ENCODE peak calls at places on chromosomes 4 and X, in seven cellular contexts. One of them, this sample, is unnamed.

GRCh38 chr4:15003891-15004700 is 1.8 kb downstream of the CPEB2 start:
- DNase-seq in thoracic aorta: no peak
- DNase-seq in prostate gland: peak; percentile 30
- DNase-seq in PC-3: peak; percentile 10
- DNase-seq in cardiac fibroblast: no peak
- DNase-seq in astrocyte of the cerebellum: no peak
- DNase-seq in mucosa of descending colon: peak; percentile 74
- DNase-seq in this sample: peak; percentile 42

GRCh38 chr4:88583643-88584470 is 8.4 kb upstream of the HERC3 start:
- DNase-seq in thoracic aorta: no peak
- DNase-seq in prostate gland: no peak
- DNase-seq in PC-3: no peak
- DNase-seq in cardiac fibroblast: peak; percentile 29
- DNase-seq in astrocyte of the cerebellum: no peak
- DNase-seq in mucosa of descending colon: no peak
- DNase-seq in this sample: no peak

GRCh38 chr4:40182979-40183378 is 13.9 kb upstream of the RHOH start:
- DNase-seq in thoracic aorta: no peak
- DNase-seq in prostate gland: no peak
- DNase-seq in PC-3: no peak
- DNase-seq in cardiac fibroblast: no peak
- DNase-seq in astrocyte of the cerebellum: no peak
- DNase-seq in mucosa of descending colon: no peak
- DNase-seq in this sample: no peak

GRCh38 chr4:78058591-78059523 is 1.7 kb downstream of the FRAS1 start:
- DNase-seq in thoracic aorta: peak; percentile 2
- DNase-seq in prostate gland: peak; percentile 50
- DNase-seq in PC-3: peak; percentile 46
- DNase-seq in cardiac fibroblast: peak; percentile 22
- DNase-seq in astrocyte of the cerebellum: no peak
- DNase-seq in mucosa of descending colon: peak; percentile 61
- DNase-seq in this sample: peak; percentile 72

GRCh38 chrX:33207056-33207455 is 4.3 kb downstream of the DMD start:
- DNase-seq in thoracic aorta: no peak
- DNase-seq in prostate gland: no peak
- DNase-seq in PC-3: no peak
- DNase-seq in cardiac fibroblast: peak; percentile 46
- DNase-seq in astrocyte of the cerebellum: no peak
- DNase-seq in mucosa of descending colon: no peak
- DNase-seq in this sample: no peak

GRCh38 chrX:13464599-13465275 is 104.7 kb upstream of the EGFL6 start:
- DNase-seq in thoracic aorta: no peak
- DNase-seq in prostate gland: no peak
- DNase-seq in PC-3: peak; percentile 2
- DNase-seq in cardiac fibroblast: peak; percentile 24
- DNase-seq in astrocyte of the cerebellum: no peak
- DNase-seq in mucosa of descending colon: no peak
- DNase-seq in this sample: peak; percentile 27

GRCh38 chrX:29229802-29230201 is 642.6 kb downstream of the IL1RAPL1 start:
- DNase-seq in thoracic aorta: no peak
- DNase-seq in prostate gland: no peak
- DNase-seq in PC-3: peak; percentile 78
- DNase-seq in cardiac fibroblast: peak; percentile 29
- DNase-seq in astrocyte of the cerebellum: no peak
- DNase-seq in mucosa of descending colon: no peak
- DNase-seq in this sample: peak; percentile 14

GRCh38 chr4:139018971-139019758 is 3.6 kb downstream of the NOCT start:
- DNase-seq in thoracic aorta: no peak
- DNase-seq in prostate gland: no peak
- DNase-seq in PC-3: no peak
- DNase-seq in cardiac fibroblast: peak; percentile 44
- DNase-seq in astrocyte of the cerebellum: no peak
- DNase-seq in mucosa of descending colon: no peak
- DNase-seq in this sample: no peak

GRCh38 chr4:182653596-182653995 is 263.6 kb downstream of the DCTD start:
- DNase-seq in thoracic aorta: no peak
- DNase-seq in prostate gland: no peak
- DNase-seq in PC-3: no peak
- DNase-seq in cardiac fibroblast: peak; percentile 25
- DNase-seq in astrocyte of the cerebellum: no peak
- DNase-seq in mucosa of descending colon: no peak
- DNase-seq in this sample: no peak

GRCh38 chr4:169823685-169824084 is 65.9 kb upstream of the HPF1 start:
- DNase-seq in thoracic aorta: no peak
- DNase-seq in prostate gland: peak; percentile 12
- DNase-seq in PC-3: peak; percentile 60
- DNase-seq in cardiac fibroblast: peak; percentile 76
- DNase-seq in astrocyte of the cerebellum: peak; percentile 73
- DNase-seq in mucosa of descending colon: no peak
- DNase-seq in this sample: peak; percentile 83

GRCh38 chr4:76275486-76276126 is 24.1 kb downstream of the FAM47E start:
- DNase-seq in thoracic aorta: no peak
- DNase-seq in prostate gland: no peak
- DNase-seq in PC-3: peak; percentile 13
- DNase-seq in cardiac fibroblast: no peak
- DNase-seq in astrocyte of the cerebellum: no peak
- DNase-seq in mucosa of descending colon: no peak
- DNase-seq in this sample: no peak

GRCh38 chrX:107826286-107827136 is 845 bp downstream of the MID2 start:
- DNase-seq in thoracic aorta: no peak
- DNase-seq in prostate gland: peak; percentile 15
- DNase-seq in PC-3: peak; percentile 47
- DNase-seq in cardiac fibroblast: peak; percentile 52
- DNase-seq in astrocyte of the cerebellum: no peak
- DNase-seq in mucosa of descending colon: peak; percentile 43
- DNase-seq in this sample: peak; percentile 33

GRCh38 chr4:109171098-109171497 is 131.4 kb downstream of the COL25A1 start:
- DNase-seq in thoracic aorta: no peak
- DNase-seq in prostate gland: no peak
- DNase-seq in PC-3: no peak
- DNase-seq in cardiac fibroblast: peak; percentile 30
- DNase-seq in astrocyte of the cerebellum: no peak
- DNase-seq in mucosa of descending colon: no peak
- DNase-seq in this sample: peak; percentile 82

GRCh38 chrX:116417214-116417613 is 19.2 kb upstream of the SLC6A14 start:
- DNase-seq in thoracic aorta: no peak
- DNase-seq in prostate gland: peak; percentile 10
- DNase-seq in PC-3: peak; percentile 75
- DNase-seq in cardiac fibroblast: no peak
- DNase-seq in astrocyte of the cerebellum: no peak
- DNase-seq in mucosa of descending colon: no peak
- DNase-seq in this sample: peak; percentile 81

GRCh38 chr4:74319506-74319905 is 11.2 kb downstream of the EPGN start:
- DNase-seq in thoracic aorta: no peak
- DNase-seq in prostate gland: no peak
- DNase-seq in PC-3: peak; percentile 62
- DNase-seq in cardiac fibroblast: no peak
- DNase-seq in astrocyte of the cerebellum: no peak
- DNase-seq in mucosa of descending colon: no peak
- DNase-seq in this sample: peak; percentile 47

GRCh38 chrX:42943051-42943450 is 165.1 kb upstream of the PPP1R2C start:
- DNase-seq in thoracic aorta: no peak
- DNase-seq in prostate gland: no peak
- DNase-seq in PC-3: no peak
- DNase-seq in cardiac fibroblast: no peak
- DNase-seq in astrocyte of the cerebellum: no peak
- DNase-seq in mucosa of descending colon: no peak
- DNase-seq in this sample: no peak

GRCh38 chrX:120761810-120762209 is 113.9 kb downstream of the CT47B1 start:
- DNase-seq in thoracic aorta: no peak
- DNase-seq in prostate gland: no peak
- DNase-seq in PC-3: peak; percentile 12
- DNase-seq in cardiac fibroblast: peak; percentile 68
- DNase-seq in astrocyte of the cerebellum: no peak
- DNase-seq in mucosa of descending colon: no peak
- DNase-seq in this sample: no peak
- H3K4me3 ChIP-seq in thoracic aorta: no peak overlapping the region
- H3K4me3 ChIP-seq in prostate gland: no peak overlapping the region
- H3K4me3 ChIP-seq in PC-3: no peak overlapping the region
- H3K4me3 ChIP-seq in cardiac fibroblast: no peak overlapping the region
- H3K4me3 ChIP-seq in astrocyte of the cerebellum: no peak overlapping the region
- H3K4me3 ChIP-seq in mucosa of descending colon: no peak overlapping the region
- H3K4me3 ChIP-seq in this sample: no peak overlapping the region

GRCh38 chr4:73127839-73128448 is 58.4 kb upstream of the COX18 start:
- DNase-seq in thoracic aorta: no peak
- DNase-seq in prostate gland: no peak
- DNase-seq in PC-3: peak; percentile 28
- DNase-seq in cardiac fibroblast: peak; percentile 43
- DNase-seq in astrocyte of the cerebellum: no peak
- DNase-seq in mucosa of descending colon: no peak
- DNase-seq in this sample: peak; percentile 39
- TF ChIP-seq CTCF in thoracic aorta: peak; percentile 16
- TF ChIP-seq CTCF in prostate gland: no peak
- TF ChIP-seq CTCF in PC-3: peak; percentile 59
- TF ChIP-seq CTCF in cardiac fibroblast: peak; percentile 42
- TF ChIP-seq CTCF in astrocyte of the cerebellum: peak; percentile 41
- TF ChIP-seq CTCF in mucosa of descending colon: no peak
- TF ChIP-seq CTCF in this sample: peak; percentile 50

DNA sequence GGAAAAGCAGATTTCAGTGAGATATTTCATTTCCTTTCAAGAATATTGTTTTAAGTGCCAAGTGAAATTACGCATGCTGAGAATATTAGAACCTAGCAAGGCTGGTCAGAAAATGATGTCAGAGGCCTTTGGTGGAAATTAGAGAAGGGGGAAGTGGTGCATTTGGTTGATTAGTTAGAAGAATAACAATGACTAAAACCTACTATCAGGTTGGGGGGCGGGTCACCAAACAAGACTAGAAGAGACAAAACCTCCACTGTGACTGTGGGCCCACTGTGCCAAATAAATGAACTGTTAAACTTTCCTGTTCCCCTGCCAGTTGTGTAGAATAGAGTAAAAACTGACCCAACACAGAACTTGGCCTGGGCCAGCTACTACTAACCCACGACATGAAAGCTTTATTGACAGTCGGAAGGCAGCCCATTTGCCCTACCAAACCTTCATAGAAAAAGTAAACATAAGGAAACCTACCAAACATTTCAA is 2.9 kb downstream of the RAPGEF2 start:
- DNase-seq in thoracic aorta: peak; percentile 25
- DNase-seq in prostate gland: no peak
- DNase-seq in PC-3: peak; percentile 63
- DNase-seq in cardiac fibroblast: peak; percentile 79
- DNase-seq in astrocyte of the cerebellum: peak; percentile 83
- DNase-seq in mucosa of descending colon: no peak
- DNase-seq in this sample: peak; percentile 64
- H3K4me3 ChIP-seq in thoracic aorta: peak overlapping the region; percentile 81
- H3K4me3 ChIP-seq in prostate gland: peak overlapping the region; percentile 92
- H3K4me3 ChIP-seq in PC-3: peak overlapping the region; percentile 75
- H3K4me3 ChIP-seq in cardiac fibroblast: no peak overlapping the region
- H3K4me3 ChIP-seq in astrocyte of the cerebellum: peak overlapping the region; percentile 78
- H3K4me3 ChIP-seq in mucosa of descending colon: no peak overlapping the region
- H3K4me3 ChIP-seq in this sample: peak overlapping the region; percentile 93

GRCh38 chr4:21507439-21507838 is 441.1 kb downstream of the KCNIP4 start:
- DNase-seq in thoracic aorta: no peak
- DNase-seq in prostate gland: no peak
- DNase-seq in PC-3: peak; percentile 21
- DNase-seq in cardiac fibroblast: peak; percentile 33
- DNase-seq in astrocyte of the cerebellum: no peak
- DNase-seq in mucosa of descending colon: no peak
- DNase-seq in this sample: peak; percentile 22
- TF ChIP-seq CTCF in thoracic aorta: no peak
- TF ChIP-seq CTCF in prostate gland: no peak
- TF ChIP-seq CTCF in PC-3: peak; percentile 54
- TF ChIP-seq CTCF in cardiac fibroblast: peak; percentile 9
- TF ChIP-seq CTCF in astrocyte of the cerebellum: peak; percentile 23
- TF ChIP-seq CTCF in mucosa of descending colon: no peak
- TF ChIP-seq CTCF in this sample: peak; percentile 30

This sample was measured in epithelial cell of esophagus.